ENCODE peak calls at places on chromosomes 16 and 17, in nine cellular contexts. One of them, this sample, is unnamed.

GRCh38 chr16:89103156-89103555 is 9.5 kb downstream of the ACSF3 start:
- DNase-seq in endodermal cell: no peak
- DNase-seq in testis: no peak
- DNase-seq in NCI-H146: no peak
- DNase-seq in anterior cingulate cortex: no peak
- DNase-seq in aorta: no peak
- DNase-seq in colonic mucosa: peak; percentile 87
- DNase-seq in astrocyte of the spinal cord: no peak
- DNase-seq in sigmoid colon: no peak
- DNase-seq in this sample: peak; percentile 9

GRCh38 chr17:61551255-61551742 is 39.7 kb downstream of the NACA2 start:
- DNase-seq in endodermal cell: no peak
- DNase-seq in testis: no peak
- DNase-seq in NCI-H146: peak; percentile 22
- DNase-seq in anterior cingulate cortex: no peak
- DNase-seq in aorta: no peak
- DNase-seq in colonic mucosa: no peak
- DNase-seq in astrocyte of the spinal cord: peak; percentile 45
- DNase-seq in sigmoid colon: no peak
- DNase-seq in this sample: peak; percentile 69

GRCh38 chr17:31595666-31596381 is 204.3 kb downstream of the RAB11FIP4 start:
- DNase-seq in endodermal cell: peak; percentile 71
- DNase-seq in testis: no peak
- DNase-seq in NCI-H146: no peak
- DNase-seq in anterior cingulate cortex: no peak
- DNase-seq in aorta: no peak
- DNase-seq in colonic mucosa: no peak
- DNase-seq in astrocyte of the spinal cord: no peak
- DNase-seq in sigmoid colon: no peak
- DNase-seq in this sample: no peak

GRCh38 chr17:48907713-48908046 is 527 bp upstream of the UBE2Z start:
- DNase-seq in endodermal cell: no peak
- DNase-seq in testis: no peak
- DNase-seq in NCI-H146: no peak
- DNase-seq in anterior cingulate cortex: no peak
- DNase-seq in aorta: no peak
- DNase-seq in colonic mucosa: no peak
- DNase-seq in astrocyte of the spinal cord: peak; percentile 78
- DNase-seq in sigmoid colon: no peak
- DNase-seq in this sample: no peak

GRCh38 chr17:1078062-1078711 is 81.3 kb downstream of the TIMM22 start:
- DNase-seq in endodermal cell: no peak
- DNase-seq in testis: no peak
- DNase-seq in NCI-H146: no peak
- DNase-seq in anterior cingulate cortex: no peak
- DNase-seq in aorta: no peak
- DNase-seq in colonic mucosa: no peak
- DNase-seq in astrocyte of the spinal cord: no peak
- DNase-seq in sigmoid colon: no peak
- DNase-seq in this sample: peak; percentile 56

GRCh38 chr16:997440-998051 is 16.0 kb downstream of the SOX8 start:
- DNase-seq in endodermal cell: peak; percentile 86
- DNase-seq in testis: no peak
- DNase-seq in NCI-H146: no peak
- DNase-seq in anterior cingulate cortex: no peak
- DNase-seq in aorta: peak; percentile 71
- DNase-seq in colonic mucosa: no peak
- DNase-seq in astrocyte of the spinal cord: peak; percentile 44
- DNase-seq in sigmoid colon: no peak
- DNase-seq in this sample: peak; percentile 11

GRCh38 chr16:71432906-71433305 is 8.9 kb downstream of the TLE7 start:
- DNase-seq in endodermal cell: no peak
- DNase-seq in testis: no peak
- DNase-seq in NCI-H146: no peak
- DNase-seq in anterior cingulate cortex: no peak
- DNase-seq in aorta: no peak
- DNase-seq in colonic mucosa: no peak
- DNase-seq in astrocyte of the spinal cord: no peak
- DNase-seq in sigmoid colon: peak; percentile 59
- DNase-seq in this sample: no peak

GRCh38 chr17:78568494-78569115 is 8.6 kb downstream of the DNAH17 start:
- DNase-seq in endodermal cell: no peak
- DNase-seq in testis: no peak
- DNase-seq in NCI-H146: no peak
- DNase-seq in anterior cingulate cortex: no peak
- DNase-seq in aorta: no peak
- DNase-seq in colonic mucosa: no peak
- DNase-seq in astrocyte of the spinal cord: no peak
- DNase-seq in sigmoid colon: no peak
- DNase-seq in this sample: no peak

GRCh38 chr16:5642470-5642869 is 544.9 kb upstream of the EEF2KMT start:
- DNase-seq in endodermal cell: no peak
- DNase-seq in testis: no peak
- DNase-seq in NCI-H146: no peak
- DNase-seq in anterior cingulate cortex: no peak
- DNase-seq in aorta: no peak
- DNase-seq in colonic mucosa: no peak
- DNase-seq in astrocyte of the spinal cord: no peak
- DNase-seq in sigmoid colon: no peak
- DNase-seq in this sample: no peak

GRCh38 chr17:66557193-66557592 is 254.8 kb downstream of the PRKCA start:
- DNase-seq in endodermal cell: no peak
- DNase-seq in testis: no peak
- DNase-seq in NCI-H146: no peak
- DNase-seq in anterior cingulate cortex: no peak
- DNase-seq in aorta: no peak
- DNase-seq in colonic mucosa: no peak
- DNase-seq in astrocyte of the spinal cord: no peak
- DNase-seq in sigmoid colon: no peak
- DNase-seq in this sample: no peak

GRCh38 chr16:24508614-24509013 is 30.8 kb upstream of the RBBP6 start:
- DNase-seq in endodermal cell: no peak
- DNase-seq in testis: no peak
- DNase-seq in NCI-H146: no peak
- DNase-seq in anterior cingulate cortex: no peak
- DNase-seq in aorta: peak; percentile 64
- DNase-seq in colonic mucosa: no peak
- DNase-seq in astrocyte of the spinal cord: peak; percentile 51
- DNase-seq in sigmoid colon: no peak
- DNase-seq in this sample: no peak

GRCh38 chr16:53805113-53805512 is 101.2 kb downstream of the FTO start:
- DNase-seq in endodermal cell: no peak
- DNase-seq in testis: no peak
- DNase-seq in NCI-H146: no peak
- DNase-seq in anterior cingulate cortex: no peak
- DNase-seq in aorta: no peak
- DNase-seq in colonic mucosa: no peak
- DNase-seq in astrocyte of the spinal cord: no peak
- DNase-seq in sigmoid colon: no peak
- DNase-seq in this sample: no peak

GRCh38 chr17:8522577-8522976 is 86.9 kb downstream of the NDEL1 start:
- DNase-seq in endodermal cell: no peak
- DNase-seq in testis: no peak
- DNase-seq in NCI-H146: no peak
- DNase-seq in anterior cingulate cortex: no peak
- DNase-seq in aorta: no peak
- DNase-seq in colonic mucosa: no peak
- DNase-seq in astrocyte of the spinal cord: no peak
- DNase-seq in sigmoid colon: no peak
- DNase-seq in this sample: no peak

GRCh38 chr17:63833741-63834373 is 6.4 kb upstream of the FTSJ3 start:
- DNase-seq in endodermal cell: no peak
- DNase-seq in testis: no peak
- DNase-seq in NCI-H146: no peak
- DNase-seq in anterior cingulate cortex: no peak
- DNase-seq in aorta: no peak
- DNase-seq in colonic mucosa: no peak
- DNase-seq in astrocyte of the spinal cord: no peak
- DNase-seq in sigmoid colon: no peak
- DNase-seq in this sample: no peak